ENCODE peak calls at places on chromosomes 13 and 19, in seven cellular contexts. W is ascending aorta, H is epithelial cell of proximal tubule, N is GM12878, O is heart left ventricle, K is tibial nerve, L is lung. R is an unnamed sample.

GRCh38 chr13:105328212-105328611 is 1207.2 kb downstream of the EFNB2 start:
- DNase-seq in W (no peak), H (no peak), N (no peak), O (no peak), K (no peak), L (no peak), R (no peak)

GRCh38 chr19:58035863-58036262 is 2.0 kb downstream of the ZSCAN1 start:
- DNase-seq in W (no peak), H (no peak), N (no peak), O (no peak), K (no peak), L (no peak), R (no peak)

GRCh38 chr13:19845758-19846157 is 17.7 kb downstream of the ZMYM5 start:
- DNase-seq in W (no peak), H (no peak), N (no peak), O (peak), K (no peak), L (no peak), R (peak)

GRCh38 chr13:50074843-50075242 is 59.6 kb downstream of the KCNRG start:
- DNase-seq in W (no peak), H (no peak), N (no peak), O (no peak), K (no peak), L (no peak), R (peak)

GRCh38 chr13:79937311-79938243 is 403.3 kb downstream of the SPRY2 start:
- DNase-seq in W (no peak), H (peak), N (no peak), O (no peak), K (no peak), L (no peak), R (peak)

GRCh38 chr19:34835952-34836351 is 62.9 kb upstream of the ZNF599 start:
- DNase-seq in W (no peak), H (no peak), N (no peak), O (no peak), K (no peak), L (no peak), R (no peak)

GRCh38 chr19:3132971-3133792 is 2.7 kb upstream of the GNA15 start:
- DNase-seq in W (peak), H (no peak), N (peak), O (no peak), K (peak), L (no peak), R (peak)

GRCh38 chr19:10871711-10872550 is 578 bp downstream of the CARM1 start:
- DNase-seq in W (no peak), H (no peak), N (no peak), O (peak), K (no peak), L (peak), R (no peak)

GRCh38 chr13:90997951-90998350 is 349.5 kb upstream of the MIR17HG start:
- DNase-seq in W (no peak), H (no peak), N (no peak), O (no peak), K (no peak), L (no peak), R (no peak)

GRCh38 chr19:54561840-54562239 is 11.8 kb upstream of the LILRA2 start:
- DNase-seq in W (no peak), H (no peak), N (no peak), O (no peak), K (no peak), L (no peak), R (no peak)

GRCh38 chr13:77113496-77113895 is 86.5 kb upstream of the FBXL3 start:
- DNase-seq in W (no peak), H (peak), N (no peak), O (no peak), K (no peak), L (no peak), R (peak)

GRCh38 chr13:71618154-71618553 is 248.8 kb downstream of the DACH1 start:
- DNase-seq in W (no peak), H (no peak), N (no peak), O (no peak), K (no peak), L (no peak), R (peak)

DNA sequence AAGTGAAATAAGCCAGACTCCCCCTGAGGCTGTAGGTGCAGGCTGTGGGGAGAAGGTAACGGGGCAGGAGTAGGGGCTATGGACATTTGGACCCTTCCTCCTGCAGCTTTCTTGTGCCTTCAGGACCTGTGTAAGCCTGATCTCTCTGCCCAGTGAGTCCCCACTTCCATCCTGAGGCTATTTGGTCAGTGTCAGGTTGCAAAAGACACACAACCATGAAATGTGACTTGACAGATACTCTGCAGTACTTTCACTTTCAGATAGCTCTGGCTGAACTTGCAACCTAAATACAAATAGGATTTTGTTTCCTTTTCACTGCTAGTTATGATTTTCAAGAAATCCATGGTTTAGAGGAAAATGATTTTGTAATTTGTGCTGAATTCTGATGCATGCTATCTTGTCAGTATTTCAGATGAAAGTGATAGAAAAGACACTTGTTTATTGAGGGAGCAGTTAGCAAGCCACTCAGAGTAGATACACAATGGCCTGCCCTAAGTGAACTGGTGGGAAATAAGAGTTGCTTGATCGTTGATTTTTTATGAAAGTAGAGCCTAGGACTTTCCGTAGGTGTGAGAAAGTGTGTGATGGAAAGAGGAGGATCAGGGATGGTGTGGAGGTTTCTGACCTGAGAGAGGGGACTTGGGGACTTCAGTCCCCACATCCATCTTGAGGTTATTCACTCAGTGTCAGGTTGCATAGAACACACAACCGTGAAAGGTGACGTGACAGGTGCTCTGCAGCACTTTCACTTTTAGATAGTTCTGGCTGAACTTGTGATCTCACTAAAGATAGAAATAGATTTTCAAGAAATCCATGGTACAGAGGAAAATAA is 18.0 kb upstream of the EID2 start:
- DNase-seq in W (no peak), H (no peak), N (peak), O (no peak), K (no peak), L (no peak), R (peak)
- H3K4me3 ChIP-seq in W (no peak), H (no peak), N (peak), O (peak), K (no peak), L (no peak), R (no peak)

GRCh38 chr13:46569471-46569870 is 16.5 kb downstream of the LRCH1 start:
- DNase-seq in W (no peak), H (no peak), N (no peak), O (no peak), K (no peak), L (no peak), R (no peak)
- TF ChIP-seq CTCF in W (no peak), H (no peak), N (no peak), O (no peak), K (no peak), L (no peak), R (no peak)

DNA sequence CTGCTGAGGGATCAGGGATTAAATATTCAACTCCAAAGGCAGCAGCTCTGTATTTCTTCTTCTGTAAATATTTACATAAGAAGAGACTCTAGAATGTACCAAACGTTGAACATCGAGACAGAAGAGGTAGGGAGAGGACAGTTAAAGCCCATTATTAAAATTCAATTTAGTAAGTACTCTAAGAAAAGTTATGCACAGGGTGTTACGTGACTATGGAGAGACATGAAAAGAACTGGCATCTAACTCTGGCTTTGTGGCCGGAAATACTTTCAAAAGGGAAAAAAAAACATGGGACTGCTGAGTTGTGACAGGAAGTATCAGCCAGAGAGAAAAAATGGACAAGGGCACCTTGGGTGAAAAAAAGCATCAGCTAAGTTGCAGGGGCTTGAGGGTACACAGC is 36.7 kb downstream of the LNX2 start:
- DNase-seq in W (no peak), H (no peak), N (no peak), O (no peak), K (no peak), L (no peak), R (peak)
- H3K4me3 ChIP-seq in W (peak), H (no peak), N (no peak), O (no peak), K (no peak), L (no peak), R (no peak)

GRCh38 chr19:28882818-28883217 is 330.1 kb downstream of the UQCRFS1 start:
- DNase-seq in W (no peak), H (no peak), N (no peak), O (no peak), K (no peak), L (no peak), R (no peak)
- TF ChIP-seq CTCF in W (no peak), H (no peak), N (no peak), O (no peak), K (no peak), L (no peak), R (no peak)